ENCODE peak calls at places on chromosome 19, in four cellular contexts. H, S, B and C are unnamed samples.

GRCh38 chr19:35518313-35518712 is 4.9 kb upstream of the DMKN start:
- DNase-seq in H (no peak), S (no peak), B (no peak), C (no peak)

GRCh38 chr19:14385492-14385891 is 4.2 kb downstream of the ADGRE5 start:
- DNase-seq in H (no peak), S (no peak), B (no peak), C (no peak)

GRCh38 chr19:3868770-3869456 is at the start of gene ZFR2:
- DNase-seq in H (no peak), S (no peak), B (no peak), C (no peak)

GRCh38 chr19:48473161-48473966 is 4.2 kb downstream of the CYTH2 start:
- DNase-seq in H (no peak), S (no peak), B (no peak), C (no peak)

GRCh38 chr19:17394891-17395415 is 957 bp upstream of the CCDC194 start:
- DNase-seq in H (no peak), S (peak; percentile 68), B (peak; percentile 39), C (no peak)

GRCh38 chr19:45785781-45786532 is 3.7 kb upstream of the DMPK start:
- DNase-seq in H (no peak), S (no peak), B (no peak), C (no peak)

GRCh38 chr19:35247526-35248309 is 1.1 kb upstream of the LSR start:
- DNase-seq in H (no peak), S (no peak), B (no peak), C (peak; percentile 86)

GRCh38 chr19:5949792-5950305 is 28.1 kb downstream of the RANBP3 start:
- DNase-seq in H (no peak), S (peak; percentile 65), B (no peak), C (no peak)

GRCh38 chr19:18520848-18521691 is 800 bp downstream of the ELL start:
- DNase-seq in H (peak; percentile 84), S (peak; percentile 41), B (no peak), C (no peak)

GRCh38 chr19:35090160-35090794 is 25.3 kb upstream of the FXYD3 start:
- DNase-seq in H (peak; percentile 77), S (no peak), B (peak; percentile 71), C (no peak)

GRCh38 chr19:16587031-16588023 is 15.1 kb upstream of the SLC35E1 start:
- DNase-seq in H (peak; percentile 70), S (no peak), B (peak; percentile 36), C (no peak)

GRCh38 chr19:55066107-55066709 is 3.3 kb upstream of the RDH13 start:
- DNase-seq in H (no peak), S (no peak), B (no peak), C (no peak)

GRCh38 chr19:54792814-54793213 is 10.6 kb upstream of the KIR2DL4 start:
- DNase-seq in H (no peak), S (no peak), B (no peak), C (no peak)

GRCh38 chr19:14147797-14148605 is 11.6 kb upstream of the ASF1B start:
- DNase-seq in H (no peak), S (peak; percentile 72), B (peak; percentile 81), C (peak; percentile 68)

GRCh38 chr19:3483226-3483628 is at the start of gene SMIM44:
- DNase-seq in H (no peak), S (no peak), B (no peak), C (no peak)

GRCh38 chr19:7923295-7924191 is 2.4 kb downstream of the CTXN1 start:
- DNase-seq in H (peak; percentile 66), S (no peak), B (no peak), C (no peak)

GRCh38 chr19:7920520-7921301 is 573 bp downstream of the SNAPC2 start:
- DNase-seq in H (peak; percentile 100), S (peak; percentile 100), B (peak; percentile 97), C (peak; percentile 99)

GRCh38 chr19:7921302-7921954 is 1.3 kb downstream of the SNAPC2 start:
- DNase-seq in H (no peak), S (no peak), B (no peak), C (no peak)

GRCh38 chr19:7922841-7923205 is 2.7 kb downstream of the SNAPC2 start:
- DNase-seq in H (no peak), S (no peak), B (no peak), C (no peak)

DNA sequence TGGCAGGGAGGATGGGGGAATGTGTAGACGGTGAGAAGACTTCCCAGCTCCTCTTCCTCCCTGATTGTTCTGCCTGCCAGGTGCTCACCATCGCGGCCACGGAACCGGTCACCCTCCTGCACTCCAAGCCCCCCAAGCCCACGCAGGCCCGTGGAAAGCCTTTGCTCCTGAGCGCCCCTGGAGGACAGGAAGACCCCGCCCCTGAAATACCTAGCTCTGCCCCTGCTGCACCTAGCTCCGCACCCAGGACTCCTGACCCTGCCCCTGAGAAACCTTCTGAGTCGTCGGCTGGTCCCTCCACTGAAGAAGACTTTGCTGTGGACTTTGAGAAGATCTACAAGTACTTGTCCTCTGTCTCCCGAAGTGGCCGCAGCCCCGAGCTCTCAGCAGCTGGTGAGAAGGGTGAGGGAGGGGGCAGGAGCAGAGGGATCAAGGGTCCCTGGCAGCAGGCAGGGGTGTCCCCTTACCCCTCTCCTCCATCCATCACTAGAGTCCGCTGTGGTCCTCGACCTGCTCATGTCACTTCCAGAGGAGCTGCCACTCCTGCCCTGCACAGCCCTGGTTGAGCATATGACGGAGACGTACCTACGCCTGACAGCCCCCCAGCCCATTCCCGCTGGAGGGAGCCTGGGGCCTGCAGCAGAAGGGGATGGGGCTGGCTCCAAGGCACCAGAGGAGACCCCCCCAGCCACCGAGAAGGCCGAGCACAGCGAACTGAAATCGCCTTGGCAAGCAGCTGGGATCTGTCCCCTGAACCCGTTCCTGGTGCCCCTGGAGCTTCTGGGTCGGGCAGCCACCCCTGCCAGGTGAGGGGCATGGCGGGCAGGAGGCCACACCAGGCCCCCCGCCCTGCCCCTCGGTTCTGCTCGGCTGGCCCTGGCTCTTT is 2.1 kb downstream of the SNAPC2 start:
- DNase-seq in H (no peak), S (no peak), B (no peak), C (no peak)
- TF ChIP-seq CTCF in H (no peak), S (no peak), B (no peak), C (no peak)

GRCh38 chr19:33177417-33177976 is 16.6 kb upstream of the LRP3 start:
- DNase-seq in H (peak; percentile 89), S (no peak), B (no peak), C (peak; percentile 70)

GRCh38 chr19:33175156-33175782 is 18.9 kb upstream of the LRP3 start:
- DNase-seq in H (no peak), S (no peak), B (no peak), C (no peak)

GRCh38 chr19:33174186-33174585 is 19.9 kb upstream of the LRP3 start:
- DNase-seq in H (no peak), S (no peak), B (no peak), C (no peak)

GRCh38 chr19:33176670-33177416 is 17.3 kb upstream of the LRP3 start:
- DNase-seq in H (peak; percentile 98), S (peak; percentile 95), B (peak; percentile 96), C (peak; percentile 95)

GRCh38 chr19:33175886-33176669 is 18.1 kb upstream of the LRP3 start:
- DNase-seq in H (no peak), S (no peak), B (peak; percentile 27), C (no peak)
- TF ChIP-seq CTCF in H (no peak), S (no peak), B (no peak), C (no peak)

DNA sequence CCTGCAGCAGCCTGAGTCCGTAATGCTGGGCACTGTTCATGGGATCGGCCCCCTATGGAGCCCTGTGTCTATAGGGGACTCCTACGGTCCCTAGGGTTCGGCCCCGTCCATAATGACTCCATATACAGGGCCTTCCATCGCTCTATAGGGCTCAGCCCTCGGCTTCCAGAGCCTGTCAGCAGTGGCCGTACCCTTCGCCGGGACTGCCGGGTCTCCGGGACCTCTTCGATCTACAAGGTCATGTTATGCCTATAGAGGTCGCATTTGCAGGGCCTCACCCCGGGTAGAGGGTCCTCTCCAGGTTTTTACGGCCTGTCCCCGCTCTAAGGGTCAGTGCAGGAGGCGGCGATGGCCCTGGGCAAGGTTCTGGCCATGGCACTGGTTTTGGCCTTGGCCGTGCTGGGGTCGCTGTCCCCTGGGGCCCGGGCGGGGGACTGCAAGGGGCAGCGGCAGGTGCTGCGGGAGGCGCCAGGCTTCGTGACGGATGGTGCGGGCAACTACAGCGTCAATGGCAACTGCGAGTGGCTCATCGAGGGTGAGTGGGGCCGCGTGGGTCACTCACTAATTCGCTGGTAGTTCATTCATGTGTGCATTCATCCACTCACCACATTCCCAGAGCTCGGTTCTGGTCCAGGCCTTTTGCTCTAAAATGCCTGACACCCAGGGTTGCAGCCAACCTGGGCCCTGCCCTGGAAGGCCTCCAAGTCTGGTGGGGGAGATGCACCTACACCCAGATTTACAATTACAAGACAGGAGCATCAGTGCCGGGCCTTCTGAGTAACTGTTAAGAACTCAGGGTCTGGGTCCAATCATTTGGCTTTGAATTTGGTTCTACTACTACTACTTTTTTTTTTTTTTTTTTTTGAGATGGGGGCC is 699 bp downstream of the MEGF8 start:
- DNase-seq in H (no peak), S (peak; percentile 38), B (no peak), C (no peak)
- TF ChIP-seq CTCF in H (no peak), S (no peak), B (no peak), C (no peak)

GRCh38 chr19:49890349-49891311 is 6.1 kb downstream of the IL4I1 start:
- DNase-seq in H (peak; percentile 76), S (no peak), B (no peak), C (no peak)
- TF ChIP-seq CTCF in H (no peak), S (peak; percentile 6), B (no peak), C (no peak)

GRCh38 chr19:2478324-2478755 is 2.4 kb downstream of the GADD45B start:
- DNase-seq in H (peak; percentile 89), S (peak; percentile 61), B (no peak), C (peak; percentile 91)
- TF ChIP-seq CTCF in H (peak; percentile 43), S (peak; percentile 29), B (no peak), C (peak; percentile 49)

DNA sequence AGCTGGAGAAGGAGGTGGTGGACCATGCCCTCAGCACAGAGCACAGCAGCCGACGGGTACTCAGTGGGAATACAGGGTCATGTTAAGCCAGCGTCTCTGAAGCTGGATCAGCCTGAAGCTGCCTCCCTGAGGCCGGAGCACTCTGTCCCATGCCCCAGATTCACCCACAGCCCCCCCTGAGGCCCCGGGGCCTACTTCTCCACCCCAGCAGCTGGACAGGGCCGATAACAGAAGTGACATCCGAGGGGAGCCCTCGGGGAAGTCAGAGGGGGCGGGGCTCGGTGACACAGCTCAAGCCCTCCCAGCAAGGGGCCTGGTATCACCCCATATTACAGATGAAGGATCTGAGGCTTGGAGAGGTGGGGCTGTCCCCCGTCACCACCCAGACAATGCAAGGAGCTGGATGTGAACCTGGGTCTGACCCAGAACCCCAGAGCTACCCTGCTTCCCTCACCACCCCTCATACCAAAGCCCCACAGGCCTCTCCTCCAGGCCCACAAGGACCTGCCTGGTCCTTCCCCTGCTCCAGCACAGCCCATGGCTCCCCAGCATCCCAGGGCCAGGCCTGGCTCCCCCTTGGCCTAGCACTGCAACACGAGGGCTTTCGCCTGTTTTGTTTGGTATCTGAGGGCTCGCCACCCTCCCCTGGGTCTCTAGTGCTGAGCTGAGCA is 5.7 kb downstream of the R3HDM4 start:
- DNase-seq in H (no peak), S (no peak), B (no peak), C (no peak)
- TF ChIP-seq CTCF in H (no peak), S (no peak), B (no peak), C (no peak)